ENCODE peak calls at places on chromosomes 12 and 14, in seven cellular contexts. S is OCI-LY7, V is K562, P is neural progenitor cell, Z is IMR-90, I is neuronal stem cell, T is SK-N-SH. Q is an unnamed sample.

GRCh38 chr12:32605326-32606095 is 73.6 kb upstream of the DNM1L start:
- DNase-seq in Z (no peak), I (no peak), T (no peak), P (no peak), V (no peak), S (no peak), Q (no peak)

GRCh38 chr14:105857816-105858675 is 331.7 kb downstream of the TMEM121 start:
- DNase-seq in T (no peak), P (no peak), Z (no peak), V (no peak), S (peak; percentile 54), I (no peak), Q (peak; percentile 17)

GRCh38 chr12:109581856-109582255 is 8.3 kb downstream of the MVK start:
- DNase-seq in V (no peak), T (no peak), I (no peak), Z (peak; percentile 45), S (no peak), P (no peak), Q (no peak)

GRCh38 chr12:110936367-110937103 is 16.2 kb upstream of the MYL2 start:
- DNase-seq in S (no peak), I (no peak), V (no peak), T (no peak), P (no peak), Z (no peak), Q (no peak)

GRCh38 chr12:12518464-12518845 is 44.2 kb downstream of the DUSP16 start:
- DNase-seq in V (no peak), P (no peak), Z (no peak), I (no peak), T (no peak), S (no peak), Q (no peak)

GRCh38 chr12:109820921-109821381 is 12.2 kb downstream of the TRPV4 start:
- DNase-seq in V (no peak), Z (no peak), P (no peak), I (no peak), T (no peak), S (no peak), Q (no peak)

GRCh38 chr14:24818054-24818822 is 184.2 kb upstream of the GZMB start:
- DNase-seq in P (no peak), I (no peak), Z (no peak), S (no peak), V (no peak), T (no peak), Q (no peak)

GRCh38 chr12:113519464-113520191 is 48.0 kb upstream of the LHX5 start:
- DNase-seq in S (no peak), Z (no peak), I (peak; percentile 44), P (peak; percentile 43), T (no peak), V (no peak), Q (no peak)

GRCh38 chr14:60561845-60562746 is 53.1 kb downstream of the SIX6 start:
- DNase-seq in S (peak; percentile 90), Z (peak; percentile 82), T (peak; percentile 36), V (peak; percentile 18), I (peak; percentile 69), P (peak; percentile 91), Q (peak; percentile 10)

GRCh38 chr14:70448633-70449032 is 3.3 kb upstream of the ADAM21 start:
- DNase-seq in V (no peak), I (no peak), S (no peak), T (no peak), Z (peak; percentile 62), P (no peak), Q (no peak)

GRCh38 chr14:51626788-51627187 is 24.9 kb upstream of the FRMD6 start:
- DNase-seq in V (no peak), T (no peak), Z (no peak), S (no peak), P (no peak), I (no peak), Q (no peak)

GRCh38 chr12:64687816-64688599 is 71.2 kb downstream of the GNS start:
- DNase-seq in V (no peak), Z (peak; percentile 58), S (no peak), I (no peak), P (no peak), T (peak; percentile 34), Q (no peak)

GRCh38 chr14:66225337-66225736 is 260.8 kb upstream of the CCDC196 start:
- DNase-seq in S (no peak), V (peak; percentile 6), P (no peak), T (no peak), Z (no peak), I (no peak), Q (no peak)

GRCh38 chr12:132161046-132161781 is 17.0 kb downstream of the NOC4L start:
- DNase-seq in I (no peak), P (no peak), T (peak; percentile 51), S (no peak), V (no peak), Z (peak; percentile 10), Q (peak; percentile 35)

GRCh38 chr12:23002381-23002780 is 377.4 kb downstream of the ETNK1 start:
- DNase-seq in P (peak; percentile 77), T (no peak), Z (no peak), S (no peak), I (peak; percentile 12), V (no peak), Q (no peak)

GRCh38 chr12:12272869-12273268 is 6.0 kb upstream of the LRP6 start:
- DNase-seq in Z (no peak), V (no peak), S (no peak), T (no peak), I (no peak), P (peak; percentile 35), Q (no peak)

GRCh38 chr12:76348079-76348901 is at the start of gene BBS10:
- DNase-seq in V (peak; percentile 90), T (peak; percentile 89), P (peak; percentile 92), S (peak; percentile 96), I (peak; percentile 80), Z (peak; percentile 91), Q (peak; percentile 92)

GRCh38 chr14:58272589-58273372 is 25.6 kb upstream of the ARID4A start:
- DNase-seq in T (no peak), V (no peak), Z (peak; percentile 53), I (no peak), P (no peak), S (peak; percentile 13), Q (no peak)

GRCh38 chr12:8948711-8949524 is 527 bp downstream of the M6PR start:
- DNase-seq in I (peak; percentile 17), P (peak; percentile 75), T (peak; percentile 23), V (peak; percentile 31), S (peak; percentile 48), Z (peak; percentile 40), Q (peak; percentile 27)

GRCh38 chr12:3045989-3046388 is 31.2 kb upstream of the TSPAN9 start:
- DNase-seq in I (no peak), V (no peak), Z (no peak), T (no peak), P (no peak), S (no peak), Q (no peak)

GRCh38 chr14:65824978-65825299 is 412.4 kb downstream of the FUT8 start:
- DNase-seq in I (no peak), Z (no peak), P (no peak), V (no peak), T (no peak), S (no peak), Q (no peak)

GRCh38 chr14:25052385-25052784 is 2.4 kb upstream of the STXBP6 start:
- DNase-seq in S (no peak), Z (no peak), I (no peak), T (no peak), P (no peak), V (no peak), Q (no peak)

GRCh38 chr14:69325646-69326265 is 65.8 kb downstream of the GALNT16 start:
- DNase-seq in S (no peak), P (no peak), T (peak; percentile 39), Z (no peak), V (no peak), I (no peak), Q (no peak)

GRCh38 chr12:99045158-99045557 is 400.1 kb downstream of the APAF1 start:
- DNase-seq in P (no peak), S (no peak), Z (no peak), V (no peak), I (no peak), T (no peak), Q (no peak)

GRCh38 chr14:51335521-51335920 is 95.5 kb downstream of the TMX1 start:
- DNase-seq in Z (no peak), P (no peak), T (no peak), S (no peak), I (no peak), V (no peak), Q (no peak)

DNA sequence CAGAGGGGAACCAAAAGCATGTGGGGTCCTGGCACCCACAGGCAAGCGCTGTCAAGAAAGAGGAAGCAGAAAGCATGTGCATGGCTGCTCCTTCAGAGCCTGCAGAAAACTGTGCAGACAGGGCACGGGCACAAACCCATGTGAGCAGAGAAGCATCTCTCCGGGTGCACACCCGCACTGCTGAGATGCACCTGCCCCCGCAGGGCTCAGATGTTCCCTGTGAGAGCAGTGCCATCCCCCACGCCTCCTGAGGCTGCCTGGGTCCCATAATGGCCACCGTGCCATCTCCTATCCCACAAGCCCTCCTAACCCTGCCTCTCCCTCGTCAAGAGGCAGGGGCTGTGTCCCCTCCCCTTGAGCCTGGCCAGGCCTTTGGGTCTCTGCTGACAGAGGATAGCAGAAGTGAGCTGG is 32.3 kb upstream of the INF2 start:
- DNase-seq in S (peak; percentile 89), V (no peak), I (no peak), P (no peak), Z (no peak), T (peak; percentile 30), Q (no peak)
- H3K4me3 ChIP-seq in S (peak overlapping the region; percentile 60), V (no peak overlapping the region), I (no peak overlapping the region), P (no peak overlapping the region), Z (no peak overlapping the region), T (no peak overlapping the region), Q (no peak overlapping the region)

DNA sequence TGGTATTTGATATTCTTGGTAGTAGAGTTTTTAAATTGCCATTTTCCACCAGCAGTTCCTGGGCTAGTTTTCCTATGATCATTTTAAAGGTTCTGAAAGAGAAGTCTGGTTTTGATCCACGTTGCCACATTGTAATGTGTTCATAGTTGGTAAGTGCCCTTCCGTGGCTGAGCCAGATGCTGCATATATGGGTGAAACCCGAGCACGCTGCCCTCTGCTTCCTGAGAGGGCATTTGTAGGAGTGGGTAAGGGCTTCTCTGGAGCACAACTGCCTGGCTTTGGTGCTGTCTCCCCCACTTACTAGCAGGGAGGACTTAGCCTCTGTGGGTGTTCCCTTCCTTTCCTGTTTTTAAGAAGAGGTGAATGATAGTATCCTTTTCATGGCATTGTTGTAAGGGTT is 7.1 kb downstream of the SNRNP35 start:
- DNase-seq in T (no peak), Z (no peak), V (no peak), S (no peak), I (no peak), P (no peak), Q (no peak)
- H2AFZ ChIP-seq in T (no peak overlapping the region), Z (no peak overlapping the region), V (no peak overlapping the region), S (no peak overlapping the region), I (no peak overlapping the region), P (no peak overlapping the region), Q (no peak overlapping the region)

GRCh38 chr12:52152905-52153317 is 38.9 kb downstream of the KRT80 start:
- DNase-seq in S (no peak), Z (no peak), V (no peak), P (no peak), T (no peak), I (no peak), Q (no peak)
- H3K4me3 ChIP-seq in S (no peak overlapping the region), Z (no peak overlapping the region), V (no peak overlapping the region), P (no peak overlapping the region), T (no peak overlapping the region), I (no peak overlapping the region), Q (no peak overlapping the region)

GRCh38 chr12:46343122-46343852 is 29.3 kb downstream of the SLC38A2 start:
- DNase-seq in P (no peak), T (no peak), Z (no peak), S (no peak), V (no peak), I (no peak), Q (no peak)

GRCh38 chr12:46339051-46339450 is 33.5 kb downstream of the SLC38A2 start:
- DNase-seq in P (no peak), V (no peak), S (no peak), T (no peak), Z (no peak), I (no peak), Q (no peak)

GRCh38 chr12:46342562-46343033 is 30.0 kb downstream of the SLC38A2 start:
- DNase-seq in V (no peak), S (peak; percentile 48), I (no peak), Z (peak; percentile 63), T (no peak), P (peak; percentile 59), Q (peak; percentile 22)
- H2AFZ ChIP-seq in V (no peak overlapping the region), S (no peak overlapping the region), I (no peak overlapping the region), Z (peak overlapping the region; percentile 34), T (no peak overlapping the region), P (peak overlapping the region; percentile 46), Q (no peak overlapping the region)

Q was measured in DND-41.